ENCODE peak calls at places on chromosomes 6 and 20, in seven cellular contexts. M is H1, T is PC-9, J is uterus, B is HCT116, H is sigmoid colon, S is heart right ventricle. Z is an unnamed sample.

GRCh38 chr6:28206527-28207243 is 18.4 kb upstream of the ZSCAN9 start:
- DNase-seq in M (no peak), T (no peak), J (no peak), B (no peak), H (no peak), S (no peak), Z (no peak)

GRCh38 chr6:111922454-111923297 is 49.4 kb upstream of the FYN start:
- DNase-seq in M (no peak), T (no peak), J (no peak), B (no peak), H (no peak), S (no peak), Z (no peak)

GRCh38 chr6:9295641-9296040 is 860.3 kb upstream of the SLC35B3 start:
- DNase-seq in M (no peak), T (no peak), J (no peak), B (no peak), H (no peak), S (no peak), Z (no peak)

GRCh38 chr6:138264372-138264880 is 46.1 kb upstream of the PBOV1 start:
- DNase-seq in M (no peak), T (no peak), J (no peak), B (no peak), H (no peak), S (no peak), Z (no peak)

GRCh38 chr20:8509809-8510208 is 377.7 kb downstream of the PLCB1 start:
- DNase-seq in M (no peak), T (no peak), J (no peak), B (no peak), H (no peak), S (no peak), Z (no peak)

GRCh38 chr6:154937306-154938244 is 57.5 kb upstream of the TIAM2 start:
- DNase-seq in M (no peak), T (no peak), J (no peak), B (no peak), H (no peak), S (no peak), Z (no peak)

GRCh38 chr6:34568341-34568680 is 12.2 kb upstream of the SPDEF start:
- DNase-seq in M (no peak), T (peak), J (no peak), B (no peak), H (no peak), S (no peak), Z (no peak)

GRCh38 chr20:63525968-63526367 is 5.4 kb downstream of the PPDPF start:
- DNase-seq in M (no peak), T (no peak), J (no peak), B (no peak), H (no peak), S (no peak), Z (peak)

GRCh38 chr20:32681175-32682084 is 7.7 kb upstream of the C20orf203 start:
- DNase-seq in M (peak), T (peak), J (no peak), B (no peak), H (no peak), S (no peak), Z (peak)

GRCh38 chr6:106253194-106253593 is 72.4 kb downstream of the ATG5 start:
- DNase-seq in M (no peak), T (no peak), J (no peak), B (no peak), H (no peak), S (no peak), Z (no peak)

GRCh38 chr20:19588731-19589130 is 169.3 kb upstream of the RIN2 start:
- DNase-seq in M (no peak), T (no peak), J (peak), B (no peak), H (peak), S (no peak), Z (no peak)

GRCh38 chr6:149130093-149130872 is 187.2 kb upstream of the TAB2 start:
- DNase-seq in M (no peak), T (peak), J (no peak), B (no peak), H (no peak), S (no peak), Z (no peak)

GRCh38 chr6:157982297-157982579 is 575 bp downstream of the SYNJ2 start:
- DNase-seq in M (no peak), T (no peak), J (no peak), B (no peak), H (peak), S (no peak), Z (no peak)

GRCh38 chr6:148263961-148264360 is 78.7 kb upstream of the SASH1 start:
- DNase-seq in M (no peak), T (peak), J (no peak), B (no peak), H (no peak), S (no peak), Z (no peak)

GRCh38 chr6:7156666-7157278 is 49.0 kb downstream of the RREB1 start:
- DNase-seq in M (no peak), T (no peak), J (no peak), B (no peak), H (no peak), S (no peak), Z (no peak)

GRCh38 chr20:32605167-32605656 is 20.1 kb upstream of the NOL4L start:
- DNase-seq in M (no peak), T (no peak), J (no peak), B (no peak), H (no peak), S (no peak), Z (no peak)

GRCh38 chr6:166602928-166603690 is 16.6 kb upstream of the RAMACL start:
- DNase-seq in M (no peak), T (no peak), J (no peak), B (no peak), H (peak), S (no peak), Z (no peak)

GRCh38 chr6:127515234-127515793 is 3.8 kb downstream of the MTCL3 start:
- DNase-seq in M (peak), T (no peak), J (no peak), B (no peak), H (no peak), S (no peak), Z (no peak)

GRCh38 chr20:43137160-43137559 is 52.5 kb downstream of the PTPRT start:
- DNase-seq in M (no peak), T (no peak), J (no peak), B (no peak), H (no peak), S (no peak), Z (no peak)

GRCh38 chr6:135012764-135013163 is 41.9 kb downstream of the HBS1L start:
- DNase-seq in M (no peak), T (no peak), J (no peak), B (no peak), H (no peak), S (no peak), Z (no peak)

GRCh38 chr6:16286151-16286522 is 47.8 kb downstream of the GMPR start:
- DNase-seq in M (peak), T (no peak), J (peak), B (peak), H (no peak), S (peak), Z (peak)

GRCh38 chr6:132132420-132132819 is 181.2 kb upstream of the CCN2 start:
- DNase-seq in M (no peak), T (peak), J (no peak), B (no peak), H (no peak), S (no peak), Z (no peak)

GRCh38 chr20:53129557-53129956 is 157.4 kb downstream of the TSHZ2 start:
- DNase-seq in M (no peak), T (no peak), J (no peak), B (no peak), H (no peak), S (no peak), Z (no peak)

GRCh38 chr6:149231786-149232185 is 85.7 kb upstream of the TAB2 start:
- DNase-seq in M (no peak), T (peak), J (no peak), B (no peak), H (no peak), S (no peak), Z (no peak)

DNA sequence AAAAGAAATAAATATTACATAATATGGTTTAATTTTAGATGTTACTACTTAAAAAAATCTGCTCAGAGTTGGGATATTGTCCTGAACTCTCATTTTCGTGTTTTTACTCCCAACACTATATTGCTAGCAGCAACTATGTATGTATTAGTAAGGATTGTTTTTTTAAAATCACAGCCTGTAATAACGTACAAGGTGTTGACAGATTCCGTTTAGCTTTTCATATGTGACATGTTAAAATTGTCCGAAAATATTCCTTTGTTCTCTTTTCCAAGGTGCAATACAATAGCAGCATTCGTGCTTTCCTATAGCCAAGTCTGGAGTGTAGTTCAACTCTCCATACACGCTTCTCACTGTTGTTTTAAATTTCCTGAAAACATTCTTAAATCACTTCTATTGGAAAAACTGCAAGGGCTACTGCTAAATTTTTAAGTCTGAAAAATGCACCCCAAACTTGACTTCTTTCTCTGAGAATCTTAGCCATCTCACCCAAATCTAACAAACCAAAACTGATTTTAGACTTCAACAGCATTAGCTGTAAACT is 58.9 kb upstream of the HFE start:
- DNase-seq in M (no peak), T (no peak), J (no peak), B (no peak), H (no peak), S (no peak), Z (no peak)
- H3K27ac ChIP-seq in M (peak), T (peak), J (no peak), B (peak), H (no peak), S (no peak), Z (no peak)

GRCh38 chr6:125988280-125988679 is 1.9 kb downstream of the TRMT11 start:
- DNase-seq in M (no peak), T (no peak), J (no peak), B (no peak), H (no peak), S (no peak), Z (no peak)

GRCh38 chr6:125986295-125986955 is at the start of gene TRMT11:
- DNase-seq in M (peak), T (peak), J (peak), B (peak), H (peak), S (peak), Z (peak)

GRCh38 chr6:125986956-125987617 is 747 bp downstream of the TRMT11 start:
- DNase-seq in M (no peak), T (no peak), J (no peak), B (peak), H (no peak), S (no peak), Z (no peak)

GRCh38 chr6:125991653-125992052 is 5.3 kb downstream of the TRMT11 start:
- DNase-seq in M (no peak), T (no peak), J (no peak), B (no peak), H (no peak), S (no peak), Z (no peak)

DNA sequence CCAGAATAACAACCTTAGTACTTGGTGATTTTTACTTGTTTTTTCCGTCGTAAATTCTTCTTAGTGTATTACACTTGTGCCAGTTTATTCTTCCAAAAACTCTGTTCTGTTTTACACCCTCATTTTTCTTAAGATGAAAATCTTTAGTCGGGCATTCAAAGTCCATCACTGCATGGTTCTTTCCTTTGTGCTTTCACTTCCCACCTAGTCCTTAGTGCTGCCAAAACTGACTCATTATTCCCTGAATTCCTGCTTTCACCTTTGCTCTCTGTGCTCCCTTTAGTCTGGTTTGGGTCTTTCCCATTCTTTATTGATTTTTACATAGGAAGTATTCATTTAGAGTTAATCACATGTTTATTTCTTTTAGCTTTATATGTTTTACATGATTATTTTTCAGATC is 3.3 kb downstream of the TRMT11 start:
- DNase-seq in M (no peak), T (no peak), J (no peak), B (no peak), H (no peak), S (no peak), Z (no peak)
- H3K4me3 ChIP-seq in M (no peak), T (no peak), J (no peak), B (no peak), H (no peak), S (no peak), Z (no peak)

GRCh38 chr6:3323148-3323547 is 64.4 kb downstream of the PSMG4 start:
- DNase-seq in M (no peak), T (no peak), J (no peak), B (no peak), H (no peak), S (no peak), Z (no peak)

GRCh38 chr6:3324262-3324942 is 65.7 kb downstream of the PSMG4 start:
- DNase-seq in M (no peak), T (no peak), J (peak), B (no peak), H (no peak), S (no peak), Z (no peak)

GRCh38 chr6:3322366-3322890 is 63.7 kb downstream of the PSMG4 start:
- DNase-seq in M (no peak), T (no peak), J (peak), B (no peak), H (no peak), S (no peak), Z (no peak)

GRCh38 chr6:3325210-3325609 is 66.5 kb downstream of the PSMG4 start:
- DNase-seq in M (no peak), T (no peak), J (peak), B (no peak), H (peak), S (no peak), Z (no peak)

DNA sequence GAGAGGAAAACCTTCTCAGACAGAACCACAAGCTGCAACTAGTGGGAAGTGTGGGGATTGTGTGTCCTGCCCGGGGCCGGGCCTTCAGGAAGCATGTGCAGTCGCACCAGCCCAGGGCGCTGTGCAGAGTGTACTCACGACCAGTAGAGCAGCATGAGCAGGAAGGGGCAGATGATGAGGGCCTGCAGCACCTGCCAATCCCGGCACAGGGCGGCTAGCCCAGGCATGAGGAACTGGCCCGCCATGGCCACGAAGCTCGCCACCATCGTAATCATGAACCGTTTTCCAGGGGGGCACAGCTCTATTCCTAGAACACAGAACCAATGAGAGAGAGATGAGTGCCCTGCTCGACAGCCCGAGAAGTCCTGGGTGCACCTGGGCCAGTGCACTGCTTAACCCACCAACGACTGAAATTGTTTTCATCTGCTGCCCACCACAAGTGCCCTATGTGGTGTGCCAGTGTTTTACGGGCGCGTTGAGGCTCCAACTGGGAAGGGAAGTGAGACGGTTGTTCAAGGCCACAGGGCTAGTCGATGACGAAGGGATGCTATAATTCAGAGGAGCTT is 65.0 kb downstream of the PSMG4 start:
- DNase-seq in M (no peak), T (no peak), J (peak), B (no peak), H (no peak), S (no peak), Z (no peak)
- H3K27ac ChIP-seq in M (no peak), T (no peak), J (peak), B (no peak), H (no peak), S (peak), Z (peak)

DNA sequence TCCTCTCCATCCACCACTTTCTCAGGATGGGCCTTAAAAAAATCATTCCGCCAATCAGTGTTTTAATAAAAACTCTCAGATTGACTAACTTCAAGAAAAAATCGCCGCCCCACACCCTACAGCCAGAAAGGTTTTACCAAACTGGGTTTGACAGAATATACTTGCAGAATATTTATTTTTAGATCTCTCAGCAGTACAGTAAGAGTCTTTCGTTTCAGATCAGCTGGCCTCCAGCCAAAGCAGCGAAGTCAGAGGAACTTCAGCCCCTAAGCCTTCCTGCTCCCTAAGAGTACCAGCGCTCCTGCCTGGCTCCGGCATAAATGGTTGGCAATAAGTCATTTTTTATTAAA is 24.7 kb downstream of the TBC1D7 start:
- DNase-seq in M (no peak), T (no peak), J (peak), B (no peak), H (peak), S (peak), Z (no peak)
- H3K4me3 ChIP-seq in M (no peak), T (no peak), J (no peak), B (no peak), H (peak), S (no peak), Z (no peak)

GRCh38 chr20:57672953-57673575 is 36.8 kb downstream of the PMEPA1 start:
- DNase-seq in M (no peak), T (no peak), J (no peak), B (no peak), H (no peak), S (no peak), Z (no peak)
- H3K27ac ChIP-seq in M (no peak), T (no peak), J (no peak), B (no peak), H (no peak), S (no peak), Z (no peak)

DNA sequence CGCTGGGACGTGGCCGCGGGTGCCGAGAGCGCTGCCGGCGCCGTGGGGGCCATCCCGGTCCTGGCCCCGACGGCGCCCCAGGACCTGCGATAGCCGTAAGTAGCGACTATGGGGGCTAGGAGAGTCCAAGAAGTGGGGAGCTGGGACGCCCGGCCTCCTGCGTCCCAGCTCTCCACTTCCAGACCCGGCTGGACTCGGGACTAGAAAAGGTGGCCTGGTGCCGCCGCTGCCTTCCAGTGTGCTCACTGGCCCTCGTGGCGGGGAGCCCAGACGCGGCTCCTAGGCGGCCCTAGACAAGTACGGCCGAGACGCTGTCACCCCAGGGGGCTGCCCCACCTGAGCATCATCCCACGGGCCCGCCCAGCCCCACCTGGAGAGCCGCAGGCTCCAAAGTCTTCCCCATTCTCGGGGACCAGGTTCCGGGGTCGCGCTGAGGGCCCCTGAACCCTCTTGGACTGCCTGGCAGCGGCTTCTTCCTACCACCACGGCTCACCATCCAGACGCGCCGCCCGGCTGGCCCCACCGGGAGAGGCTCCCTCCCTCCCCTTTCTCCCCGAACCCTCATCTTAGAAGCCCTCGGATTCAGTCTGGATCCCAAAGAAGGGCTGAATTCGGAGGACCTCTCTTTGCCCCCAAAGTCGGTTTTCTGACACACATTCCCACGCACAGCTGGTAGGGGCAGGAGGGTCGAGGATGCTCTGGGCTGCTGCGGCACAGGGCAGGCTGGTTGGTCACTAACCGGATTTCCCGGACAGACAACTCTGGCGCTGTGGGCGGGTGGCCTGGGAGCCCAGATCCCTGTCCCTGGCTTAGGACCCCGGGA is 878 bp upstream of the MDFI start:
- DNase-seq in M (no peak), T (peak), J (no peak), B (no peak), H (no peak), S (no peak), Z (peak)
- H3K4me3 ChIP-seq in M (peak), T (peak), J (peak), B (peak), H (no peak), S (peak), Z (peak)

GRCh38 chr20:4951299-4951698 is 50.0 kb downstream of the SLC23A2 start:
- DNase-seq in M (no peak), T (peak), J (peak), B (peak), H (peak), S (no peak), Z (no peak)
- H3K27ac ChIP-seq in M (no peak), T (peak), J (peak), B (no peak), H (peak), S (peak), Z (no peak)